ENCODE peak calls at places on chromosomes 5 and 9, in six cellular contexts. Q is body of pancreas, O is right atrium auricular region, L is kidney epithelial cell, A is SK-N-SH, E is WERI-Rb-1. K is an unnamed sample.
A peak's percentile ranks its signal among the peaks of the same experiment; 100 is the strongest.

GRCh38 chr5:160092960-160093701 is 26.1 kb downstream of the PWWP2A start:
- DNase-seq in Q (no peak), O (no peak), L (no peak), A (no peak), E (no peak), K (no peak)

GRCh38 chr9:111352545-111352944 is 22.5 kb upstream of the OR2K2 start:
- DNase-seq in Q (no peak), O (no peak), L (no peak), A (no peak), E (no peak), K (no peak)

GRCh38 chr9:130433168-130433946 is 11.4 kb upstream of the ASS1 start:
- DNase-seq in Q (peak; percentile 12), O (no peak), L (no peak), A (peak; percentile 92), E (no peak), K (peak; percentile 89)

GRCh38 chr5:149005077-149005892 is 57.6 kb downstream of the SH3TC2 start:
- DNase-seq in Q (no peak), O (no peak), L (no peak), A (peak; percentile 70), E (no peak), K (peak; percentile 94)

GRCh38 chr5:90792725-90793124 is 234.1 kb downstream of the ADGRV1 start:
- DNase-seq in Q (no peak), O (no peak), L (no peak), A (no peak), E (no peak), K (no peak)

GRCh38 chr5:77635617-77636422 is 2.7 kb downstream of the OTP start:
- DNase-seq in Q (no peak), O (no peak), L (no peak), A (peak; percentile 25), E (no peak), K (no peak)

GRCh38 chr9:127979333-127980055 is 1.3 kb downstream of the EEIG1 start:
- DNase-seq in Q (no peak), O (peak; percentile 83), L (no peak), A (peak; percentile 62), E (no peak), K (peak; percentile 58)

GRCh38 chr5:2254404-2254803 is 371.7 kb upstream of the IRX4 start:
- DNase-seq in Q (no peak), O (no peak), L (no peak), A (no peak), E (no peak), K (no peak)

GRCh38 chr5:77449277-77449676 is 42.8 kb downstream of the WDR41 start:
- DNase-seq in Q (no peak), O (no peak), L (no peak), A (no peak), E (no peak), K (no peak)

GRCh38 chr9:111969622-111970021 is 73.0 kb downstream of the UGCG start:
- DNase-seq in Q (no peak), O (no peak), L (no peak), A (no peak), E (peak; percentile 88), K (no peak)

GRCh38 chr9:125650271-125650737 is 56.7 kb downstream of the MAPKAP1 start:
- DNase-seq in Q (peak; percentile 31), O (no peak), L (peak; percentile 21), A (no peak), E (no peak), K (no peak)

GRCh38 chr5:126124706-126125345 is 298.4 kb upstream of the GRAMD2B start:
- DNase-seq in Q (no peak), O (no peak), L (peak; percentile 23), A (no peak), E (no peak), K (no peak)

GRCh38 chr9:84408416-84408815 is 67.9 kb upstream of the SLC28A3 start:
- DNase-seq in Q (no peak), O (no peak), L (no peak), A (no peak), E (no peak), K (no peak)

GRCh38 chr9:127912882-127913281 is 4.0 kb downstream of the ST6GALNAC4 start:
- DNase-seq in Q (peak; percentile 66), O (no peak), L (no peak), A (no peak), E (no peak), K (no peak)

GRCh38 chr5:99544326-99544725 is 615.5 kb upstream of the CHD1 start:
- DNase-seq in Q (no peak), O (no peak), L (peak; percentile 44), A (no peak), E (no peak), K (no peak)

GRCh38 chr5:107783551-107783950 is 112.8 kb upstream of the EFNA5 start:
- DNase-seq in Q (no peak), O (no peak), L (no peak), A (no peak), E (no peak), K (no peak)

GRCh38 chr9:128203024-128203841 is at the start of gene DNM1:
- DNase-seq in Q (peak; percentile 55), O (no peak), L (no peak), A (peak; percentile 99), E (peak; percentile 77), K (peak; percentile 83)

GRCh38 chr5:135488727-135489465 is 36.7 kb upstream of the TIFAB start:
- DNase-seq in Q (no peak), O (no peak), L (peak; percentile 21), A (peak; percentile 61), E (peak; percentile 97), K (peak; percentile 77)

GRCh38 chr5:109486200-109486804 is 76.5 kb upstream of the PJA2 start:
- DNase-seq in Q (no peak), O (no peak), L (no peak), A (no peak), E (no peak), K (no peak)

GRCh38 chr9:125262217-125262991 is 778 bp downstream of the GAPVD1 start:
- DNase-seq in Q (no peak), O (no peak), L (no peak), A (no peak), E (no peak), K (peak; percentile 51)

GRCh38 chr9:127801955-127802575 is 617 bp upstream of the FPGS start:
- DNase-seq in Q (no peak), O (no peak), L (no peak), A (no peak), E (no peak), K (no peak)

GRCh38 chr5:3854069-3854741 is 258.6 kb downstream of the IRX1 start:
- DNase-seq in Q (no peak), O (no peak), L (no peak), A (peak; percentile 18), E (no peak), K (no peak)

GRCh38 chr9:97993000-97993399 is 9.9 kb downstream of the ANP32B start:
- DNase-seq in Q (no peak), O (no peak), L (no peak), A (no peak), E (no peak), K (no peak)

GRCh38 chr9:97987490-97987889 is 4.3 kb downstream of the ANP32B start:
- DNase-seq in Q (no peak), O (no peak), L (no peak), A (no peak), E (no peak), K (no peak)

GRCh38 chr9:97992219-97992618 is 9.1 kb downstream of the ANP32B start:
- DNase-seq in Q (no peak), O (no peak), L (no peak), A (no peak), E (no peak), K (no peak)

GRCh38 chr9:97991818-97992217 is 8.7 kb downstream of the ANP32B start:
- DNase-seq in Q (no peak), O (no peak), L (no peak), A (no peak), E (no peak), K (no peak)

GRCh38 chr9:97990259-97990658 is 7.1 kb downstream of the ANP32B start:
- DNase-seq in Q (no peak), O (no peak), L (peak; percentile 38), A (peak; percentile 27), E (no peak), K (no peak)
- TF ChIP-seq CTCF in Q (no peak), O (no peak), L (peak; percentile 43), A (peak; percentile 45), E (no peak), K (no peak)

DNA sequence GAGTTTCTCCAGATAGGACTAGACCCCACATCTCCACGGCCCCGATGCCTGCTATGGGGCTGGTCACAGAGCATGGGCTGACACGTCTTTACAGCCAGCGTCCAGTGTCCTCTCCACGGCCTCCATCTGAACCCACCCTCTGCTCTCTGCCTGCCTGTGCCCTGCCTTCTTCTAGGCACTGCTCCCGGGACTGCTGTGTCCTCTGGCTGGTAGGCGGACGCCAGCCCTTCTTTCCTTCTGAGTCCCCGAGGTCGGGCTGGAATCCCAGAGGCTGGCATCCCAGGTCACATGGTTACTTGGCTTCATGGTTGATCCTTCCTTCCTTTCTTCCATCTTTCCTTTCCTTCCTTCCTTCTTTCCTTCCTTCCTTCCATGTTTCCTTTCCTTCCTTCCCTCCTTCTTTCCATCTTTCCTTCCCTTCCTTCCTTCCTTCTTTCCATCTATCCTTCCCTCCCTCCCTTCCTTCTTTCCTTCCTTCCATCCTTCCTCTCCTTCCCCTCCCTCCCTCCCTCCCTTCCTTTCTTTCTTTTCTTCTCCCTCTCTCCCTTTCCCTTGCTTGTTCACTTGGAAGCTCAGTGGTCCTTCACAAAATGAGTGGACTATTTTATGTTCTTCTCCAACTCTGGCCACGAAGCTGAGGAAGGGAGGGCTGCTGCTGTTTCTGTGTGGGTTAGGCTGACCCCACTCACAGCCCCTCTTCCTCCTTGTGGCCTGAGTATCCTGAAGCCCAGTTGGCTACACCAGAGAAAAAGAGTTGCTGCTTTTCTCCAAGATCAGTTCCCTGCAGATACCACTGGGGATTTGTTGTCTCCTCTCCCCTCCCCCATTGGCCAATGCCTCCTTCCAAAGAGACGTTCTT is 66.8 kb upstream of the NEURL1B start:
- DNase-seq in Q (no peak), O (no peak), L (no peak), A (no peak), E (no peak), K (no peak)
- H3K4me3 ChIP-seq in Q (no peak overlapping the region), O (no peak overlapping the region), L (no peak overlapping the region), A (no peak overlapping the region), E (no peak overlapping the region), K (no peak overlapping the region)

DNA sequence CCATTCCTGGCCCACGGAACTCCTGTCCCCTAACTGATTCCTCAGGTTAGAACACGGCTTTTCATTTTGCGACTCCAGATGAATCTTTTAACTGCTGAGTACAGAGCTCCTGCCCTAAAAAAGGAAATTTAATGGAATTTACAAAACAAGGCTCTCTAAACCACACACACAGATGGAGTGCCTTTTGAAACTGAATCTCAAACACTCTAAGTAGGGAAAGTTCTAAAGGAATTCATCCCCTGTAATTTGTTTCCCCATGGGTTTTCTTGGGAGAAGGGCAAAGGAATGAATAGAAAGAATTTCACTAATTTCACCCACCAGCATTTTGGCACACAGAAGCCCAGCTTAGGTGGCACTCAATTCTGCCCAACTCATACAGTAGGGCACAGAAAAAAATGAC is 106.5 kb downstream of the THBS4 start:
- DNase-seq in Q (no peak), O (no peak), L (no peak), A (no peak), E (no peak), K (no peak)
- H3K36me3 ChIP-seq in Q (no peaks in the 10 kb centered on the region), O (no peaks in the 10 kb centered on the region), L (no peaks in the 10 kb centered on the region), A (no peaks in the 10 kb centered on the region), E (no peaks in the 10 kb centered on the region), K (peaks cover 8% of the 10 kb centered on the region)

DNA sequence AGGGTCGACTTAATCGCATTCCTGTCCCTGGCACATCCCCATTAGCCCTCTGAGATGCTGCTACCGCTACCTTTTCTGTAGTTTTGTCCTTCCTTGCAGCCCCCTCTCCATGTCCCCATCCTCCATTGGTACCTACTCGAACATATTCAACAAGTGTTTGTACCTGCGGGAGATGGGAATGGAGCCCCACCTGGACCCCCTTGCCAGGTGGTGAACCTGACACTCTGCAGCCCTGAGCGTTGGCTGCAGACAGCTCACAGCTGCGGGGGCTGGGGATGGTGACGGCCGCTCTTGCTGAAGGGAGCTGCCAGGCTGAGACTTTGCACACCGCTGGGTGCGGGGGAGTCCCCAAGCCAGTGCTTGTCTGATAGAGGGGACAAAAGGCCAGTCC is 96.3 kb upstream of the DAP start:
- DNase-seq in Q (no peak), O (no peak), L (no peak), A (no peak), E (peak; percentile 34), K (no peak)
- TF ChIP-seq CTCF in Q (no peak), O (no peak), L (no peak), A (no peak), E (no peak), K (no peak)

K was measured in BE2C.